ENCODE peak calls at places on chromosome 18, in eight cellular contexts. O is mesothelial cell of epicardium, Z is tibial nerve, B is NCI-H460, I is GM12892, W is G401, R is A172, G is sigmoid colon. Y is an unnamed sample.
A peak's percentile ranks its signal among the peaks of the same experiment; 100 is the strongest.

GRCh38 chr18:9386872-9387271 is 52.3 kb downstream of the TWSG1 start:
- DNase-seq in G (no peak), I (no peak), Z (no peak), B (no peak), R (no peak), W (no peak), O (no peak), Y (no peak)

GRCh38 chr18:21391074-21391673 is 149.1 kb downstream of the GREB1L start:
- DNase-seq in I (no peak), G (no peak), Z (no peak), W (no peak), R (peak; percentile 83), O (no peak), B (no peak), Y (no peak)

GRCh38 chr18:45517181-45517741 is 98.0 kb upstream of the SLC14A2 start:
- DNase-seq in O (no peak), R (peak; percentile 21), I (no peak), W (no peak), G (peak; percentile 73), Z (peak; percentile 62), B (no peak), Y (peak; percentile 55)

GRCh38 chr18:76131738-76132137 is 363.3 kb downstream of the ZNF516 start:
- DNase-seq in Z (no peak), O (no peak), I (no peak), W (no peak), G (no peak), R (peak; percentile 1), B (no peak), Y (no peak)

GRCh38 chr18:79335833-79336360 is 59.8 kb upstream of the NFATC1 start:
- DNase-seq in Z (no peak), O (no peak), G (no peak), W (no peak), R (no peak), B (no peak), I (no peak), Y (no peak)

GRCh38 chr18:63132819-63133200 is 186.8 kb downstream of the BCL2 start:
- DNase-seq in R (no peak), I (no peak), Z (no peak), G (no peak), O (no peak), W (no peak), B (no peak), Y (no peak)

GRCh38 chr18:38940863-38941531 is 1375.4 kb upstream of the CELF4 start:
- DNase-seq in B (peak; percentile 11), R (peak; percentile 100), I (peak; percentile 10), G (no peak), O (no peak), Z (no peak), W (no peak), Y (no peak)

GRCh38 chr18:48975817-48976649 is 25.3 kb upstream of the SMAD7 start:
- DNase-seq in O (peak; percentile 54), I (peak; percentile 77), R (no peak), B (peak; percentile 44), G (no peak), Z (no peak), W (peak; percentile 35), Y (no peak)

GRCh38 chr18:38575648-38576047 is 1010.0 kb upstream of the CELF4 start:
- DNase-seq in B (no peak), W (no peak), Z (no peak), R (no peak), I (no peak), O (no peak), G (no peak), Y (no peak)

GRCh38 chr18:3842844-3843243 is 392.9 kb downstream of the TGIF1 start:
- DNase-seq in O (no peak), R (no peak), B (no peak), W (peak; percentile 92), Z (no peak), G (no peak), I (no peak), Y (no peak)

GRCh38 chr18:49055787-49056186 is 105.0 kb upstream of the SMAD7 start:
- DNase-seq in R (peak; percentile 68), W (no peak), Z (peak; percentile 47), B (no peak), G (peak; percentile 93), O (no peak), I (peak; percentile 29), Y (no peak)

GRCh38 chr18:49764032-49764431 is 49.3 kb downstream of the ACAA2 start:
- DNase-seq in O (no peak), G (no peak), Z (no peak), B (no peak), I (no peak), R (no peak), W (no peak), Y (no peak)

GRCh38 chr18:77980275-77980674 is 730.6 kb downstream of the GALR1 start:
- DNase-seq in B (no peak), I (no peak), W (no peak), O (no peak), R (no peak), Z (no peak), G (no peak), Y (no peak)

GRCh38 chr18:13710460-13710859 is 15.9 kb downstream of the FAM210A start:
- DNase-seq in Z (no peak), O (no peak), G (no peak), R (peak; percentile 99), B (no peak), W (no peak), I (no peak), Y (no peak)

GRCh38 chr18:37564796-37565137 is 831 bp downstream of the CELF4 start:
- DNase-seq in Z (no peak), G (peak; percentile 70), B (peak; percentile 31), O (peak; percentile 69), W (no peak), I (no peak), R (no peak), Y (peak; percentile 89)

GRCh38 chr18:36530676-36531405 is 233.3 kb downstream of the FHOD3 start:
- DNase-seq in O (no peak), R (no peak), Z (no peak), B (no peak), G (no peak), W (peak; percentile 51), I (no peak), Y (no peak)

GRCh38 chr18:50190236-50190635 is 4.7 kb downstream of the MYO5B start:
- DNase-seq in G (no peak), O (no peak), W (no peak), I (no peak), B (no peak), R (no peak), Z (no peak), Y (no peak)

GRCh38 chr18:926946-927345 is 22.3 kb downstream of the ADCYAP1 start:
- DNase-seq in Z (no peak), G (no peak), O (no peak), I (no peak), B (no peak), W (no peak), R (peak; percentile 77), Y (no peak)

GRCh38 chr18:6427281-6427680 is 12.6 kb upstream of the L3MBTL4 start:
- DNase-seq in O (no peak), Z (no peak), G (no peak), W (peak; percentile 49), R (no peak), B (no peak), I (no peak), Y (no peak)

GRCh38 chr18:58394607-58395425 is 234.1 kb downstream of the ALPK2 start:
- DNase-seq in G (no peak), Z (no peak), R (no peak), I (no peak), W (no peak), O (no peak), B (no peak), Y (no peak)

GRCh38 chr18:50649821-50650220 is 89.9 kb downstream of the MAPK4 start:
- DNase-seq in W (peak; percentile 86), O (no peak), R (no peak), G (peak; percentile 95), B (no peak), I (no peak), Z (no peak), Y (no peak)

GRCh38 chr18:42001801-42002200 is 46.8 kb downstream of the PIK3C3 start:
- DNase-seq in G (no peak), W (no peak), I (no peak), O (no peak), Z (no peak), B (no peak), R (no peak), Y (no peak)

GRCh38 chr18:1928711-1929110 is 642.6 kb downstream of the METTL4 start:
- DNase-seq in O (no peak), R (no peak), G (no peak), B (no peak), Z (no peak), W (no peak), I (no peak), Y (no peak)

GRCh38 chr18:70337139-70337972 is 48.5 kb downstream of the SOCS6 start:
- DNase-seq in W (no peak), R (peak; percentile 78), O (no peak), I (no peak), Z (no peak), B (peak; percentile 81), G (no peak), Y (no peak)

GRCh38 chr18:58859935-58860334 is 4.7 kb upstream of the ZNF532 start:
- DNase-seq in Z (no peak), G (peak; percentile 51), I (no peak), B (no peak), O (no peak), R (no peak), W (peak; percentile 45), Y (no peak)

GRCh38 chr18:3914833-3915598 is 465.0 kb downstream of the TGIF1 start:
- DNase-seq in B (no peak), G (no peak), W (peak; percentile 68), R (no peak), O (no peak), I (no peak), Z (no peak), Y (no peak)

GRCh38 chr18:24016643-24017042 is 2.1 kb downstream of the TTC39C start:
- DNase-seq in O (no peak), B (peak; percentile 15), I (no peak), G (no peak), R (no peak), Z (no peak), W (peak; percentile 40), Y (no peak)

GRCh38 chr18:39749154-39749553 is 2183.6 kb upstream of the CELF4 start:
- DNase-seq in G (no peak), I (no peak), Z (no peak), W (no peak), R (no peak), O (no peak), B (no peak), Y (no peak)

GRCh38 chr18:60895181-60895580 is 438.0 kb upstream of the CDH20 start:
- DNase-seq in I (no peak), O (no peak), G (no peak), R (no peak), W (no peak), Z (no peak), B (no peak), Y (no peak)

GRCh38 chr18:63297678-63298392 is 21.7 kb downstream of the BCL2 start:
- DNase-seq in Z (no peak), B (no peak), O (no peak), I (no peak), R (no peak), W (peak; percentile 27), G (no peak), Y (no peak)

GRCh38 chr18:46723856-46724415 is 32.9 kb downstream of the ST8SIA5 start:
- DNase-seq in R (no peak), B (no peak), I (no peak), O (no peak), Z (no peak), G (no peak), W (peak; percentile 87), Y (peak; percentile 27)

GRCh38 chr18:10015288-10015701 is 101.5 kb downstream of the VAPA start:
- DNase-seq in G (no peak), W (no peak), R (peak; percentile 17), B (no peak), Z (no peak), O (no peak), I (no peak), Y (no peak)

GRCh38 chr18:30113454-30113853 is 929.1 kb downstream of the DSC3 start:
- DNase-seq in G (no peak), Z (no peak), I (no peak), B (no peak), O (no peak), W (no peak), R (no peak), Y (no peak)

Y was measured in ecto neural progenitor cell.